ENCODE peak calls at places on chromosome 3, in six cellular contexts. A is stomach, L is upper lobe of right lung, J is A549, X is tibial nerve, C is heart left ventricle. W is an unnamed sample.

GRCh38 chr3:185606191-185606590 is 20.1 kb downstream of the SENP2 start:
- DNase-seq in A (no peak), L (no peak), J (no peak), X (no peak), C (no peak), W (no peak)

GRCh38 chr3:46709721-46710120 is 7.9 kb downstream of the PRSS50 start:
- DNase-seq in A (no peak), L (peak; percentile 40), J (no peak), X (no peak), C (no peak), W (peak; percentile 1)

GRCh38 chr3:169022457-169022856 is 641.1 kb downstream of the MECOM start:
- DNase-seq in A (no peak), L (no peak), J (no peak), X (no peak), C (no peak), W (no peak)

GRCh38 chr3:14127106-14127505 is 2.3 kb downstream of the TMEM43 start:
- DNase-seq in A (no peak), L (no peak), J (no peak), X (no peak), C (no peak), W (no peak)

GRCh38 chr3:133733226-133733625 is 13.0 kb upstream of the TF start:
- DNase-seq in A (no peak), L (no peak), J (no peak), X (no peak), C (no peak), W (no peak)

GRCh38 chr3:38171622-38172021 is 6.3 kb downstream of the OXSR1 start:
- DNase-seq in A (no peak), L (no peak), J (no peak), X (no peak), C (no peak), W (no peak)

GRCh38 chr3:13072239-13073041 is 789 bp downstream of the IQSEC1 start:
- DNase-seq in A (peak; percentile 47), L (no peak), J (no peak), X (no peak), C (peak; percentile 77), W (no peak)

GRCh38 chr3:50433954-50434353 is 69.5 kb downstream of the CACNA2D2 start:
- DNase-seq in A (peak; percentile 39), L (peak; percentile 72), J (no peak), X (no peak), C (no peak), W (no peak)

GRCh38 chr3:127069814-127070440 is 87.0 kb downstream of the PLXNA1 start:
- DNase-seq in A (no peak), L (peak; percentile 60), J (no peak), X (no peak), C (peak; percentile 45), W (no peak)

GRCh38 chr3:140914384-140914945 is 27.2 kb upstream of the SLC25A36 start:
- DNase-seq in A (no peak), L (no peak), J (no peak), X (no peak), C (no peak), W (no peak)

GRCh38 chr3:191139771-191140170 is 59.3 kb upstream of the OSTN start:
- DNase-seq in A (no peak), L (no peak), J (no peak), X (no peak), C (no peak), W (no peak)
- H3K4me1 ChIP-seq in A (no peaks in the 10 kb centered on the region), L (no peaks in the 10 kb centered on the region), J (peaks cover 3% of the 10 kb centered on the region), X (no peaks in the 10 kb centered on the region), C (no peaks in the 10 kb centered on the region), W (no peaks in the 10 kb centered on the region)

GRCh38 chr3:8501388-8502131 is at the start of gene LMCD1:
- DNase-seq in A (peak; percentile 96), L (peak; percentile 96), J (peak; percentile 88), X (peak; percentile 81), C (peak; percentile 98), W (peak; percentile 94)

GRCh38 chr3:8505621-8506020 is 4.0 kb downstream of the LMCD1 start:
- DNase-seq in A (peak; percentile 68), L (no peak), J (no peak), X (no peak), C (no peak), W (no peak)

GRCh38 chr3:8503461-8503860 is 1.8 kb downstream of the LMCD1 start:
- DNase-seq in A (no peak), L (no peak), J (no peak), X (no peak), C (no peak), W (no peak)

GRCh38 chr3:8504611-8504973 is 3.0 kb downstream of the LMCD1 start:
- DNase-seq in A (no peak), L (no peak), J (no peak), X (no peak), C (no peak), W (no peak)

GRCh38 chr3:8503871-8504610 is 2.4 kb downstream of the LMCD1 start:
- DNase-seq in A (no peak), L (no peak), J (no peak), X (no peak), C (no peak), W (no peak)
- H3K27ac ChIP-seq in A (peak overlapping the region; percentile 79), L (peak overlapping the region; percentile 80), J (peak overlapping the region; percentile 88), X (peak overlapping the region; percentile 57), C (peak overlapping the region; percentile 74), W (peak overlapping the region; percentile 80)

GRCh38 chr3:31692714-31693113 is 160.0 kb downstream of the STT3B start:
- DNase-seq in A (no peak), L (no peak), J (no peak), X (no peak), C (no peak), W (no peak)

GRCh38 chr3:31688847-31689246 is 156.1 kb downstream of the STT3B start:
- DNase-seq in A (no peak), L (no peak), J (no peak), X (no peak), C (no peak), W (no peak)

DNA sequence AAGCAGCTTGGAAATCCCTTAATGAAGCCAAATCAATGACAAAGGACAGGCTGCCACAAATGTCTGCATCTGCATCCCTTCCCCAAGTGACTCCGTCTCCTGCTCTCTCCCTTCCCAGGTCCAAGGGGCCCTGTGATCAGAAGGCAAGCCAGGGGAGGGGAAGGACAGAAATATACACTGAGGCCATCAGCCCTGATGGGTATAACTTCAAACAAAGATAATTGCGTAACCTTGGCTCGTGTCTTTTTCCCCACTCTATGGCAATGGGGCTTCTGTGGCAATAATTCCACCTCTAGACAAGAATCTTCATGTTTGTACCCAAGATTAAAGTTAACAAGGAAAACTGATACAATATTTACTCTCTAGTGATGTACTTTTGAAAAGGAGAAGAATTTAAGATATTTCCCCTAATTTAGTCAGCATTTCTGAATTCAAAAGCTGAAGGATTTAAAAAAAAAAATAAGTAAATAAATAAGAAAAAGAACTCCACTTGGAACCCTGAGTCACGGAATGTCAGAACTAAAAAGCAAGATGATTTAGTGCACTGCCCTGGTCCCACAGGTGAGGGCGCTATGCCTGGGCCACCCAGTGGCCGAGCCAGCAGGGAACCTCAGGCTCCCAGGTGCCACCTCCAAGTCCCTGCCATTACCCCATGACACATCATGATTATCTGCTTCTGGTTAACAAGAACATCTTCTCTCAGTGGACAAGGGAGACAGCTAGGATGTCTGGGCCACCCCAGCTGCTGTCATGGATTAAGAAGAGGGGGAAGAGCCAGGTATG is 154.5 kb downstream of the STT3B start:
- DNase-seq in A (no peak), L (no peak), J (no peak), X (no peak), C (no peak), W (no peak)
- TF ChIP-seq CTCF in A (no peak), L (peak; percentile 18), J (no peak), X (no peak), C (no peak), W (no peak)

GRCh38 chr3:51886447-51886846 is 11.0 kb upstream of the IQCF5 start:
- DNase-seq in A (no peak), L (no peak), J (no peak), X (no peak), C (no peak), W (no peak)
- H3K4me1 ChIP-seq in A (no peaks in the 10 kb centered on the region), L (no peaks in the 10 kb centered on the region), J (no peaks in the 10 kb centered on the region), X (no peaks in the 10 kb centered on the region), C (no peaks in the 10 kb centered on the region), W (no peaks in the 10 kb centered on the region)

DNA sequence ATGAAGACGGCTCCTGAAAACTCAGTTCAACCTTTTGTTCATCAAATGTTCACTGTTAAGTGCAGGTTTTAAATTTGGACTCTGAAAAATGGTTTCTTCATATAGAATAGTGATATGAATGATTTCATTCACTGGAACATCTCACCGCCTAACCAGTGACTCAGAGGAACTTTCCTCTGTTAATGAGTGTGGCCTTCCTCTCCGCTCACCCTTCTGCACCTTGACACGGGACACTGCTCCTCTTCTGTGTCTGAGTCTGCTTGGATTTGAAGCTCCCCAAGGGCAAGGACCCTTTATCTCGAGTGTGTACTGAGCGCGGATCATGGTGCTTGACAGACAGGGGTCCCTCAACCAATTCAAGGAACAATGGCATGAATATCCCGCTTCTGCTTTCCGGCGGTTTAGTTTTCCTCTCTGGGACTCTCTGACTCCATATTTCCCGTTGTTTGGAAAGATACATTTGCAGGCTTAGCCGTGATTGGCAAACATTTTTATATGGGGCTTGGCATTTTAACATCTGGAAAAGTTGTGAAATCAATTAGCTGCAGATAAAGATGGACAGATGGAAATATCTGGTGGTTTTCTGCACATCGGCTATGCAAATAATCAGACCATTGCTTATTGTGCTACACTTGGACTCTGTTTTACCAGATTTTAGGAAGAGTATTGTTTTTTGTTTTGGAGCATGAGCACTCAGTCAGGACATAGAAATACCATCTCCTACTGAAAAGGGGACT is 20.9 kb downstream of the KBTBD8 start:
- DNase-seq in A (no peak), L (no peak), J (no peak), X (no peak), C (no peak), W (no peak)
- H3K27ac ChIP-seq in A (no peak overlapping the region), L (no peak overlapping the region), J (no peak overlapping the region), X (no peak overlapping the region), C (no peak overlapping the region), W (no peak overlapping the region)

DNA sequence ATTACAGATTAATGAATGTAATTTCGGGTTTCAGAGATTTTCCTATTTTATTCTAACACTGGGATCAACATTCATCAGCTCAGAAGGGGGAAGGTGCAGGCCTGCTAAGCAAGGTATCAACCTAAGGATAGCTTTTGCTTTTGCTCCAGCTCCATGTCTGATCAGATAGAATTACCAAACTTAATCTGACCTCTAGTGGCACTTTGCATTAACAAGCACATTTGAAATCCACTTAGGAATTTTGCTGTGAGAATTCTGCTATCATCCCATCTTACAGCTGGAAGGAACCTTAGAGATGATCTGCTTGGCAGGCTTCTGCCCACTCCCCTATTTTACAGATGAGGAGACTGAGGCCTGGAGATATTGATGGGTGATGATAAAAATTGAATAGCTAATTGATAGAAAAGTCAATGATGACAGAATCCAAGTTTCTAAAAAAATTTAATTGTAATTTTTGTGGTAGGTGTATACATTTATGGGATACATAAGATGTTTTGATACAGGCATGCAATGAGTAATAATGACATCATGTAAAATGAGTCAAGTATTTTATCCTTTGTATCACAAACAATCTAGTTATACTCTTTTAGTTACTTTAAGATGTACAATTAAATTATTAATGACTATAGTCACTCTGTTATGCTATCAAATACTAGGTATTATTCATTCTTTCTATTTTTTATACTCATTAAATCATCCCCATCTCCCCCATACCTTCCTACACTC is 209.2 kb upstream of the ZPLD1 start:
- DNase-seq in A (no peak), L (no peak), J (peak; percentile 33), X (no peak), C (no peak), W (no peak)
- TF ChIP-seq CTCF in A (no peak), L (peak; percentile 61), J (peak; percentile 86), X (peak; percentile 47), C (peak; percentile 45), W (peak; percentile 79)

GRCh38 chr3:120093923-120094775 is at the start of gene GSK3B:
- DNase-seq in A (peak; percentile 99), L (peak; percentile 99), J (peak; percentile 37), X (no peak), C (peak; percentile 99), W (peak; percentile 77)
- H3K4me1 ChIP-seq in A (peaks cover 51% of the 10 kb centered on the region), L (peaks cover 29% of the 10 kb centered on the region), J (peaks cover 32% of the 10 kb centered on the region), X (peaks cover 46% of the 10 kb centered on the region), C (peaks cover 42% of the 10 kb centered on the region), W (no peaks in the 10 kb centered on the region)